ENCODE peak calls at places on chromosomes 5 and 9, in seven cellular contexts. One of them, this sample, is unnamed.

GRCh38 chr9:38662763-38663593 is 42.6 kb upstream of the ANKRD18A start:
- DNase-seq in foreskin fibroblast: peak
- DNase-seq in HFFc6: no peak
- DNase-seq in AG04450: no peak
- DNase-seq in CD4-positive, alpha-beta T cell: no peak
- DNase-seq in cardiac fibroblast: peak
- DNase-seq in breast epithelium: no peak
- DNase-seq in this sample: peak

GRCh38 chr5:6632324-6632930 is 417 bp downstream of the NSUN2 start:
- DNase-seq in foreskin fibroblast: peak
- DNase-seq in HFFc6: peak
- DNase-seq in AG04450: no peak
- DNase-seq in CD4-positive, alpha-beta T cell: peak
- DNase-seq in cardiac fibroblast: peak
- DNase-seq in breast epithelium: no peak
- DNase-seq in this sample: no peak

GRCh38 chr5:616342-617039 is 4.4 kb downstream of the CEP72 start:
- DNase-seq in foreskin fibroblast: peak
- DNase-seq in HFFc6: no peak
- DNase-seq in AG04450: no peak
- DNase-seq in CD4-positive, alpha-beta T cell: no peak
- DNase-seq in cardiac fibroblast: peak
- DNase-seq in breast epithelium: peak
- DNase-seq in this sample: no peak

GRCh38 chr9:11702529-11702928 is 990.7 kb upstream of the TYRP1 start:
- DNase-seq in foreskin fibroblast: peak
- DNase-seq in HFFc6: no peak
- DNase-seq in AG04450: no peak
- DNase-seq in CD4-positive, alpha-beta T cell: no peak
- DNase-seq in cardiac fibroblast: no peak
- DNase-seq in breast epithelium: no peak
- DNase-seq in this sample: no peak

GRCh38 chr5:75330404-75330803 is 6.6 kb upstream of the HMGCR start:
- DNase-seq in foreskin fibroblast: no peak
- DNase-seq in HFFc6: no peak
- DNase-seq in AG04450: no peak
- DNase-seq in CD4-positive, alpha-beta T cell: no peak
- DNase-seq in cardiac fibroblast: no peak
- DNase-seq in breast epithelium: no peak
- DNase-seq in this sample: no peak

GRCh38 chr9:86975086-86975485 is 27.8 kb upstream of the GAS1 start:
- DNase-seq in foreskin fibroblast: no peak
- DNase-seq in HFFc6: no peak
- DNase-seq in AG04450: no peak
- DNase-seq in CD4-positive, alpha-beta T cell: no peak
- DNase-seq in cardiac fibroblast: no peak
- DNase-seq in breast epithelium: no peak
- DNase-seq in this sample: no peak

GRCh38 chr5:139659673-139660072 is 11.5 kb downstream of the CXXC5 start:
- DNase-seq in foreskin fibroblast: peak
- DNase-seq in HFFc6: no peak
- DNase-seq in AG04450: no peak
- DNase-seq in CD4-positive, alpha-beta T cell: no peak
- DNase-seq in cardiac fibroblast: peak
- DNase-seq in breast epithelium: no peak
- DNase-seq in this sample: peak

GRCh38 chr5:22612928-22613327 is 240.2 kb downstream of the CDH12 start:
- DNase-seq in foreskin fibroblast: no peak
- DNase-seq in HFFc6: no peak
- DNase-seq in AG04450: no peak
- DNase-seq in CD4-positive, alpha-beta T cell: no peak
- DNase-seq in cardiac fibroblast: no peak
- DNase-seq in breast epithelium: no peak
- DNase-seq in this sample: no peak

GRCh38 chr5:139732019-139732418 is 63.6 kb upstream of the PSD2 start:
- DNase-seq in foreskin fibroblast: no peak
- DNase-seq in HFFc6: no peak
- DNase-seq in AG04450: no peak
- DNase-seq in CD4-positive, alpha-beta T cell: no peak
- DNase-seq in cardiac fibroblast: no peak
- DNase-seq in breast epithelium: no peak
- DNase-seq in this sample: no peak

GRCh38 chr5:83721878-83722779 is 1.5 kb upstream of the HAPLN1 start:
- DNase-seq in foreskin fibroblast: peak
- DNase-seq in HFFc6: peak
- DNase-seq in AG04450: peak
- DNase-seq in CD4-positive, alpha-beta T cell: no peak
- DNase-seq in cardiac fibroblast: peak
- DNase-seq in breast epithelium: no peak
- DNase-seq in this sample: peak

GRCh38 chr5:80408475-80408875 is 611 bp downstream of the ZFYVE16 start:
- DNase-seq in foreskin fibroblast: peak
- DNase-seq in HFFc6: peak
- DNase-seq in AG04450: no peak
- DNase-seq in CD4-positive, alpha-beta T cell: no peak
- DNase-seq in cardiac fibroblast: peak
- DNase-seq in breast epithelium: peak
- DNase-seq in this sample: peak
- TF ChIP-seq CTCF in foreskin fibroblast: peak
- TF ChIP-seq CTCF in HFFc6: no peak
- TF ChIP-seq CTCF in AG04450: no peak
- TF ChIP-seq CTCF in CD4-positive, alpha-beta T cell: no peak
- TF ChIP-seq CTCF in cardiac fibroblast: peak
- TF ChIP-seq CTCF in breast epithelium: no peak
- TF ChIP-seq CTCF in this sample: no peak

GRCh38 chr9:133892193-133892920 is 99.8 kb downstream of the VAV2 start:
- DNase-seq in foreskin fibroblast: no peak
- DNase-seq in HFFc6: no peak
- DNase-seq in AG04450: no peak
- DNase-seq in CD4-positive, alpha-beta T cell: no peak
- DNase-seq in cardiac fibroblast: no peak
- DNase-seq in breast epithelium: no peak
- DNase-seq in this sample: no peak
- TF ChIP-seq CTCF in foreskin fibroblast: no peak
- TF ChIP-seq CTCF in HFFc6: no peak
- TF ChIP-seq CTCF in AG04450: no peak
- TF ChIP-seq CTCF in CD4-positive, alpha-beta T cell: no peak
- TF ChIP-seq CTCF in cardiac fibroblast: no peak
- TF ChIP-seq CTCF in breast epithelium: no peak
- TF ChIP-seq CTCF in this sample: no peak

GRCh38 chr9:98451576-98451975 is 196.1 kb upstream of the TBC1D2 start:
- DNase-seq in foreskin fibroblast: no peak
- DNase-seq in HFFc6: no peak
- DNase-seq in AG04450: no peak
- DNase-seq in CD4-positive, alpha-beta T cell: no peak
- DNase-seq in cardiac fibroblast: no peak
- DNase-seq in breast epithelium: no peak
- DNase-seq in this sample: no peak
- TF ChIP-seq CTCF in foreskin fibroblast: no peak
- TF ChIP-seq CTCF in HFFc6: no peak
- TF ChIP-seq CTCF in AG04450: no peak
- TF ChIP-seq CTCF in CD4-positive, alpha-beta T cell: no peak
- TF ChIP-seq CTCF in cardiac fibroblast: no peak
- TF ChIP-seq CTCF in breast epithelium: no peak
- TF ChIP-seq CTCF in this sample: no peak

DNA sequence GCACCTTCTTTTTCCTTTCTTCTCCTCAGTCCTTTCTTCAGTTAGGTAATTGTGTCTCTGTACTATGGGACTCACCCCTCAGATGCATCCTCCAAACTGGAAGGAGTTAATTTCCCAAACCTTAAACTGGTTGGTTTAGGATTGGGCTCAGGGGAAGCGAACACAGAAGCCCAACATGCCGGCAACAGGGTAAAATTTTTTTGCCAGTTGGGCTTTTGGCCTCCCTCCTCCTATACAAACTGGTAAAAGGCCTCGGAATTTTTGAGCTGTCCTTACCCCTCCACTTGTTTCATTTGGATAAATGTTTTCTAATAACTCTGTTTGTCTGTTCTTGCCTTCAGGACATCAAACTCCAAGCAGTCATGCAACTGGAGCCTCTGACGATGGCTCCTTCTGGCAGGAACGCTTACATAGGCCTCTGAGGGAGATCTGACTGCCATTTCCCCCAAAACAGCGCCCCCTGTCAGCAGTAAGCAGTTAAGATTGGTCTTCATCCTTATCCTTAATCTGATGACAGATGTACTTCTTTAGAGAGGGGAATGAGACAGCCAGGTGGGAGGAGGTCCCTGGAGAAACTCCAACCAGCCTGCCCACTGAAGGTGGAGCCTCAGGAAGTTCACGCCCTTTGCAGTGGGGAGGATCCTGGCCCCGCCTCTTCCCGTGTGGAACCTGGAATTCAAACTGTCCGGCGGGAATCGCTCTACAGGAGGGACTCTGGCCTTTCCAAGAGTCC is 57.8 kb upstream of the SPINK5 start:
- DNase-seq in foreskin fibroblast: no peak
- DNase-seq in HFFc6: no peak
- DNase-seq in AG04450: no peak
- DNase-seq in CD4-positive, alpha-beta T cell: no peak
- DNase-seq in cardiac fibroblast: peak
- DNase-seq in breast epithelium: no peak
- DNase-seq in this sample: no peak
- TF ChIP-seq CTCF in foreskin fibroblast: no peak
- TF ChIP-seq CTCF in HFFc6: no peak
- TF ChIP-seq CTCF in AG04450: no peak
- TF ChIP-seq CTCF in CD4-positive, alpha-beta T cell: no peak
- TF ChIP-seq CTCF in cardiac fibroblast: peak
- TF ChIP-seq CTCF in breast epithelium: no peak
- TF ChIP-seq CTCF in this sample: no peak

DNA sequence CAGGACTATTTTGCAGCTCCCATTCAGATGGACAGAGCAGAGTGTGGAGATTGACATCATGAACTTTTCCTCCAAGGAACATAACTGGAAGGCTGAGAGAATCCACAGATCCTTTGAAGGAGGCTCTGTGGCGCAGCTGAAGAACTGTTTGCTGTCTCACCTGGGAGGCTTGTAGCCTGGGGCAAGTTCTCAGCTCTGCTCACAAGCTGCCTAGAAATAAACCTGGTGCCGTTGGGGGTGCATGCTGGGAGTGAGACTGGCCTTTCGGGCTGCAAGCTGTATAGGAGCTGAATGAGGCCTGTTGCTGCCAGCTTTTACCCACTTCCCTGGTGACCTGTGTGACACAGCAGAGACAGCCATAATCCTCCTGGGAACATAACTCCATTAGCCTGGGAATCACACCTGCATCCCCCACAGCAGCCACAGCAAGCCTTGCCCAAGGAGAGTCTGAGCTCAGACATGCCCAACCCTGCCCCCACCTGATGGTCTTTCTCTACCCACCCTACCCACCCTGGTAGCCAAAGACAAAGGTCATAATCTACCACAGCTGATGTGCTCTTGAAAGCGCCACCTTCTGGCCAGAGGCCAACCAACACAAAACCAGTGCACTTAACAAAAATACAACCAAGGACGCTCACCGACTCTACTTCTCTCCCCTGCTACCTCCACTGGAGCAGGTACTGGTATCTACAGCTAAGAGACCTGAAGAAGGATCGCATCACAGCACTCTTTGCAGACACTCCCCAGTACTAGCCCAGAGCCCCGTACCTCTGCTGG is 205.1 kb upstream of the MRPS30 start:
- DNase-seq in foreskin fibroblast: no peak
- DNase-seq in HFFc6: no peak
- DNase-seq in AG04450: no peak
- DNase-seq in CD4-positive, alpha-beta T cell: no peak
- DNase-seq in cardiac fibroblast: no peak
- DNase-seq in breast epithelium: no peak
- DNase-seq in this sample: no peak
- TF ChIP-seq CTCF in foreskin fibroblast: no peak
- TF ChIP-seq CTCF in HFFc6: no peak
- TF ChIP-seq CTCF in AG04450: no peak
- TF ChIP-seq CTCF in CD4-positive, alpha-beta T cell: no peak
- TF ChIP-seq CTCF in cardiac fibroblast: no peak
- TF ChIP-seq CTCF in breast epithelium: no peak
- TF ChIP-seq CTCF in this sample: no peak

GRCh38 chr5:94853122-94853521 is 234.7 kb downstream of the SLF1 start:
- DNase-seq in foreskin fibroblast: no peak
- DNase-seq in HFFc6: no peak
- DNase-seq in AG04450: no peak
- DNase-seq in CD4-positive, alpha-beta T cell: no peak
- DNase-seq in cardiac fibroblast: no peak
- DNase-seq in breast epithelium: no peak
- DNase-seq in this sample: no peak

GRCh38 chr5:94850960-94851359 is 232.5 kb downstream of the SLF1 start:
- DNase-seq in foreskin fibroblast: no peak
- DNase-seq in HFFc6: no peak
- DNase-seq in AG04450: no peak
- DNase-seq in CD4-positive, alpha-beta T cell: no peak
- DNase-seq in cardiac fibroblast: no peak
- DNase-seq in breast epithelium: no peak
- DNase-seq in this sample: no peak

GRCh38 chr5:94847726-94848125 is 229.3 kb downstream of the SLF1 start:
- DNase-seq in foreskin fibroblast: no peak
- DNase-seq in HFFc6: no peak
- DNase-seq in AG04450: no peak
- DNase-seq in CD4-positive, alpha-beta T cell: no peak
- DNase-seq in cardiac fibroblast: no peak
- DNase-seq in breast epithelium: no peak
- DNase-seq in this sample: no peak

GRCh38 chr5:94849324-94849723 is 230.9 kb downstream of the SLF1 start:
- DNase-seq in foreskin fibroblast: no peak
- DNase-seq in HFFc6: no peak
- DNase-seq in AG04450: no peak
- DNase-seq in CD4-positive, alpha-beta T cell: no peak
- DNase-seq in cardiac fibroblast: no peak
- DNase-seq in breast epithelium: no peak
- DNase-seq in this sample: no peak

GRCh38 chr5:94849821-94850736 is 231.6 kb downstream of the SLF1 start:
- DNase-seq in foreskin fibroblast: peak
- DNase-seq in HFFc6: peak
- DNase-seq in AG04450: peak
- DNase-seq in CD4-positive, alpha-beta T cell: no peak
- DNase-seq in cardiac fibroblast: peak
- DNase-seq in breast epithelium: no peak
- DNase-seq in this sample: no peak
- TF ChIP-seq CTCF in foreskin fibroblast: peak
- TF ChIP-seq CTCF in HFFc6: peak
- TF ChIP-seq CTCF in AG04450: peak
- TF ChIP-seq CTCF in CD4-positive, alpha-beta T cell: peak
- TF ChIP-seq CTCF in cardiac fibroblast: peak
- TF ChIP-seq CTCF in breast epithelium: peak
- TF ChIP-seq CTCF in this sample: peak

GRCh38 chr5:66494437-66494836 is 101.8 kb upstream of the MAST4 start:
- DNase-seq in foreskin fibroblast: no peak
- DNase-seq in HFFc6: no peak
- DNase-seq in AG04450: no peak
- DNase-seq in CD4-positive, alpha-beta T cell: no peak
- DNase-seq in cardiac fibroblast: no peak
- DNase-seq in breast epithelium: no peak
- DNase-seq in this sample: no peak

GRCh38 chr5:66503203-66503789 is 92.9 kb upstream of the MAST4 start:
- DNase-seq in foreskin fibroblast: no peak
- DNase-seq in HFFc6: no peak
- DNase-seq in AG04450: no peak
- DNase-seq in CD4-positive, alpha-beta T cell: no peak
- DNase-seq in cardiac fibroblast: no peak
- DNase-seq in breast epithelium: no peak
- DNase-seq in this sample: no peak

DNA sequence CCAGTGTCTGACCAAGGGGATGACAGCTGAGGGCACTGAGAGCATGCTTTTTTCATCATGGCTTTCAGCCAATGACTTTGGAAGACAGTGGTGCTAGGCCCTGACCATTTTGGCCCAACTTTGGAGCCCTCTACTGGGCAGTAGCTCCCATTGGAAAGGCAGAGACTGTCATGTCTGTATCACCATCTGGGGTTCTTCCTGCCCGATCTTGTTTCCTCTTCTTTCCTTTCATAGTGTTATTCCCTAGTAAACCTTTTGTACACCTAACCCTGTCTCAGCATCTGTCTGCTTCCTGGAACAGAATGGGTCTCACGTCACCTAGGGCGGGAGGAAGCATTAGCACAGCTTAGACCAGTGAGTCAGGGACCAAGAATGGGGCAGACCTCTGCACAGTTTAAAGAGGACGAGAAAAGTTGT is 97.4 kb upstream of the MAST4 start:
- DNase-seq in foreskin fibroblast: no peak
- DNase-seq in HFFc6: no peak
- DNase-seq in AG04450: no peak
- DNase-seq in CD4-positive, alpha-beta T cell: no peak
- DNase-seq in cardiac fibroblast: peak
- DNase-seq in breast epithelium: no peak
- DNase-seq in this sample: no peak
- TF ChIP-seq CTCF in foreskin fibroblast: no peak
- TF ChIP-seq CTCF in HFFc6: peak
- TF ChIP-seq CTCF in AG04450: no peak
- TF ChIP-seq CTCF in CD4-positive, alpha-beta T cell: no peak
- TF ChIP-seq CTCF in cardiac fibroblast: peak
- TF ChIP-seq CTCF in breast epithelium: no peak
- TF ChIP-seq CTCF in this sample: no peak